ENCODE peak calls at places on chromosomes 11 and 22, in eight cellular contexts. W, Y, Q, U, M, R, V and T are unnamed samples. For H3K4me1, the result is how much of the 10 kb centered on the place peaks cover.

GRCh38 chr22:42519544-42520237 is at the start of gene RRP7A:
- DNase-seq in W (peak), Y (peak), Q (peak), U (peak), M (peak), R (no peak), V (peak), T (peak)

GRCh38 chr11:13868710-13869403 is 93.7 kb upstream of the SPON1 start:
- DNase-seq in W (no peak), Y (no peak), Q (no peak), U (no peak), M (no peak), R (peak), V (no peak), T (no peak)

GRCh38 chr22:26584010-26584409 is 5.9 kb downstream of the TPST2 start:
- DNase-seq in W (no peak), Y (no peak), Q (no peak), U (no peak), M (no peak), R (no peak), V (no peak), T (no peak)

GRCh38 chr11:4636962-4637661 is at the start of gene OR51D1:
- DNase-seq in W (peak), Y (no peak), Q (peak), U (peak), M (peak), R (peak), V (peak), T (peak)

GRCh38 chr11:121595717-121596156 is 143.0 kb upstream of the SORL1-AS1 start:
- DNase-seq in W (no peak), Y (peak), Q (no peak), U (no peak), M (peak), R (peak), V (peak), T (peak)

GRCh38 chr11:82945682-82946081 is 44.1 kb downstream of the DDIAS start:
- DNase-seq in W (no peak), Y (no peak), Q (no peak), U (no peak), M (no peak), R (no peak), V (no peak), T (no peak)

GRCh38 chr22:40193429-40194421 is 16.0 kb downstream of the TNRC6B start:
- DNase-seq in W (no peak), Y (no peak), Q (no peak), U (no peak), M (peak), R (no peak), V (peak), T (no peak)

GRCh38 chr11:6895010-6895409 is 2.7 kb upstream of the OR2D2 start:
- DNase-seq in W (no peak), Y (no peak), Q (no peak), U (no peak), M (no peak), R (no peak), V (no peak), T (no peak)

GRCh38 chr22:23260645-23261581 is 80.6 kb downstream of the BCR start:
- DNase-seq in W (no peak), Y (no peak), Q (no peak), U (no peak), M (no peak), R (no peak), V (no peak), T (no peak)

GRCh38 chr11:10450451-10451398 is 4.3 kb upstream of the AMPD3 start:
- DNase-seq in W (peak), Y (no peak), Q (peak), U (peak), M (peak), R (peak), V (no peak), T (no peak)

GRCh38 chr22:18954941-18955571 is 19.0 kb upstream of the PRODH start:
- DNase-seq in W (no peak), Y (no peak), Q (no peak), U (no peak), M (no peak), R (no peak), V (no peak), T (no peak)

GRCh38 chr22:39994046-39994565 is 648 bp upstream of the FAM83F start:
- DNase-seq in W (no peak), Y (no peak), Q (no peak), U (no peak), M (no peak), R (no peak), V (peak), T (no peak)

GRCh38 chr11:1767399-1768140 is 3.8 kb upstream of the CTSD start:
- DNase-seq in W (no peak), Y (no peak), Q (no peak), U (peak), M (no peak), R (no peak), V (no peak), T (no peak)
- H3K27ac ChIP-seq in W (no peak), Y (no peak), Q (no peak), U (no peak), M (peak), R (no peak), V (no peak), T (no peak)

GRCh38 chr11:3157381-3158130 is 7.6 kb downstream of the OSBPL5 start:
- DNase-seq in W (no peak), Y (no peak), Q (no peak), U (no peak), M (no peak), R (no peak), V (no peak), T (no peak)

GRCh38 chr11:3155691-3156258 is 9.3 kb downstream of the OSBPL5 start:
- DNase-seq in W (no peak), Y (no peak), Q (no peak), U (no peak), M (no peak), R (no peak), V (no peak), T (no peak)

GRCh38 chr11:3155216-3155615 is 9.9 kb downstream of the OSBPL5 start:
- DNase-seq in W (no peak), Y (no peak), Q (no peak), U (no peak), M (no peak), R (no peak), V (no peak), T (no peak)

GRCh38 chr11:3156661-3157311 is 8.3 kb downstream of the OSBPL5 start:
- DNase-seq in W (no peak), Y (no peak), Q (no peak), U (no peak), M (no peak), R (no peak), V (no peak), T (no peak)

DNA sequence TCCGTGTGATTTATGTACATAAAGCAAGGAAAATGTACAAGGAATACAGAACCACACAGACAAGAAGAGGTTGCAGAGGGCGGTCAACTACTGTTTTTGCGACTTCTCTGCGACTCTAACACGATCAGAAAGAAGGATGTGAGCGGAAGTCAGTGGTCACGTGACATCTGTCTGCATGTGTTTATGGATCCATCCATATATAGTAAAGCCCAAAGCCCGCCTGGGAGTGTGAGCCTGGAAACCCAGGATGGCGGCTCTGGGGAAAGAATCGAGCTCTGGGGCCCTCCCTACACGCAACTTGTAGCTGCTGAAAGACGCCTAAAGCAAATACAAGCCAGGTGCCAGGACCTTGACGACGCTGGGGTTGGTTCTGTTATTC is 8.8 kb downstream of the OSBPL5 start:
- DNase-seq in W (no peak), Y (no peak), Q (no peak), U (peak), M (no peak), R (no peak), V (no peak), T (no peak)
- H3K4me1 ChIP-seq in W (under half), Y (under half), Q (half or more), U (under half), M (under half), R (under half), V (half or more), T (under half)

GRCh38 chr11:64644348-64645242 is 53.6 kb downstream of the SLC22A12 start:
- DNase-seq in W (no peak), Y (no peak), Q (no peak), U (no peak), M (peak), R (no peak), V (no peak), T (no peak)
- TF ChIP-seq CTCF in W (no peak), Y (no peak), Q (no peak), U (no peak), M (no peak), R (peak), V (no peak), T (no peak)

GRCh38 chr11:27216268-27217149 is 146.5 kb downstream of the CCDC34 start:
- DNase-seq in W (peak), Y (no peak), Q (peak), U (peak), M (no peak), R (no peak), V (peak), T (peak)

GRCh38 chr11:27218498-27219038 is 144.4 kb downstream of the CCDC34 start:
- DNase-seq in W (no peak), Y (no peak), Q (no peak), U (no peak), M (no peak), R (no peak), V (peak), T (no peak)

GRCh38 chr11:27215471-27216267 is 147.3 kb downstream of the CCDC34 start:
- DNase-seq in W (no peak), Y (no peak), Q (peak), U (peak), M (no peak), R (no peak), V (no peak), T (no peak)

GRCh38 chr11:27217948-27218410 is 145.0 kb downstream of the CCDC34 start:
- DNase-seq in W (no peak), Y (no peak), Q (no peak), U (peak), M (no peak), R (no peak), V (peak), T (no peak)

DNA sequence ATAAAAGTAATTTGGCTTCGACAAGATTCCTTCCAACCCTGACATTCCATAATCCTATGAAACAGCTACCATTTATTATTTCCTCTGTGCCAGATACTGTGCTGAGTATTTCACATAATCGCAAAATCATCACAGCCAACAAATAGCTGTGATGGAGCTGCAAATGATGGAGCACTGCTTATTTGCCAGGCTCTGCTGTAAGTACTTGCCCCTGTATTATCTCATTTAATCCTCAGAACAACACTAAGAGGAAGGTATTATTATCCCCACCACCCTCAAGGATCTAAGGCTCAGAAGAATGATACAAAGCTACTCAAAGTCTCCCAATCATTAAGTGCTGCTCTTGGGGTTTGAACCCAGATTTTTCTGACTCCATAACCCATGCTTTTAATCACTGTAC is 145.5 kb downstream of the CCDC34 start:
- DNase-seq in W (no peak), Y (no peak), Q (no peak), U (no peak), M (no peak), R (no peak), V (no peak), T (no peak)
- H3K27ac ChIP-seq in W (no peak), Y (no peak), Q (peak), U (peak), M (no peak), R (no peak), V (no peak), T (peak)

DNA sequence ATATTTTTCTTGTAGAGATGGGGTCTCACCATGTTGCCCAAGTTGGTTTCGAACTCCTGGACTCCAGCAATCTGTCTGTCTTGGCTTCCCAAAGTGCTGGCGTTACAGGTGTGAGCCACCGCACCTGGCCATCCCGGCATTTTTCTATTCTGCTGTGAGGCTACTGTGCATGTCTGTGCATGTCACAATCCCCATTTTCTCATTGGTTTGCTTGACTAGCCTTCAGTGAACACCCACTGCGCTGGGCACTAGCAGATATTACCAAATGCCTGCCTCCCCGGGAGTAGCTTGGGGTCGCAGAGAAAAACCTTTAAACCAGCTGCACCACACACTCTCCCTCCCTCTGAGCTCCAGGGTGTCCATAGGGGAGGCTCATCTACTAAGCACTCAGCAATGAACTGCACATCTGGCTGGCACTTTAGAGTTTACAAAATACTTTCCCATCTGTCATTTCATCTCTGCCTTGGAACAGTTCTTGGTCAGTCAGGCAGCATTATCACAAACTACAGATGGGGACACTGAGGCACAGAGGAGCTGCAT is 4.9 kb downstream of the CSNK1E start:
- DNase-seq in W (no peak), Y (no peak), Q (no peak), U (no peak), M (no peak), R (no peak), V (peak), T (no peak)
- H3K4me1 ChIP-seq in W (under half), Y (under half), Q (half or more), U (under half), M (under half), R (under half), V (under half), T (under half)

GRCh38 chr22:27919943-27920755 is 1.1 kb upstream of the PITPNB start:
- DNase-seq in W (peak), Y (no peak), Q (peak), U (peak), M (peak), R (no peak), V (peak), T (peak)
- TF ChIP-seq CTCF in W (no peak), Y (no peak), Q (peak), U (no peak), M (no peak), R (no peak), V (peak), T (no peak)

DNA sequence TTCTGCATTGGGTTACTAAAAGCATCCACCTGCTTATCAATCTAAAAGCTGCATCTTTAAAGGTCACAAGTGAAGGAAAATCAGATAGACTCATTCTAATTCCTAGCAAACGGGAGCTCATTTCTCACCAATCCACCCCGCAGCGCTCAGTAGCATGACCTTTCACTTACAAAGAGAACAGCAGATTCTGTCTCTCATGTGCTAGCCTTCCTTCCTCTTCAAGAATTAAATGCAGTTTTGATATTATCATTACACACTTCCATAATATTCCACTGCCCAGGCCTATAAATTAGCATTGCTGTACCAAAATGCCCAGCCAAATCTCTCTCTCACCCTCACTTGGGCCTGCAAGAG is 212.8 kb downstream of the CADM1 start:
- DNase-seq in W (no peak), Y (no peak), Q (no peak), U (no peak), M (no peak), R (no peak), V (no peak), T (no peak)
- H3K27ac ChIP-seq in W (no peak), Y (no peak), Q (no peak), U (no peak), M (no peak), R (no peak), V (no peak), T (no peak)

DNA sequence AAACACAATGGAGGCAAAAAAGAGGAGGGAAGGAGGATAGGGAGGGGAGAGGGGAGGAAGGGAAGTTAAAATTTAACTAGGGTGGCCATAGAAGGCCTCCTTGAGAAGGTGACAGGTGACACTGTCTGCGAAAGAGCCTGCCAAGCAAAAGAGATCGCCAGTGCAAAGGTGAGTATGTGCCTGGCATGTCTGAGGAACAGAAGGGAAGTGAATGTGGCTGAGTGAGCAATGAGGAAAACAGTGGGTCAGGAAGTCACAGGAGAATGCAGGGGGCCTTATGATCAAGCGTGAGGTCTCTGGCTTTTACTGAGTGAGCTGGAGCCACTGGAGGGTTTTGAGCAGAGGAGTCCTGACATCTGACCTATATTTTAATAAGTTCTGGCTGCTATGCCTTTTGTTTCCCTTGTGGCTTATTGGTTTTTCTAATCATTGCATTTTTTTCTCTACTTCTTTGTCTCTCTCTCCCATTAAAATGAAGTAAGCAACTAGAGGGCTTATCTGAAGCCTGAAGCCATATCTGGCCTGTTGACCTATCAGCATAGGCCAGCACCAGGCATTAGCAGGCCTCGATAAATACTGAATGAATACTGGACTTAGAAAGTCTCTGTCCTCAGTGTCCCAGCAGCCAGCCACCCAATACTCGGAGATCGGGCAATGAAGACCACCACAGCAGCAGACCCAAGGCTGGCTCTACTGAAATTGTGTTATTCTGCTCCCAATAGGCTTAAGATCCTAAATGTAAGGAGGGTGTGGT is 5.6 kb downstream of the AP1B1 start:
- DNase-seq in W (peak), Y (no peak), Q (no peak), U (peak), M (no peak), R (no peak), V (no peak), T (no peak)
- H3K4me1 ChIP-seq in W (half or more), Y (under half), Q (under half), U (half or more), M (under half), R (under half), V (under half), T (under half)

GRCh38 chr11:123407124-123407995 is 22.7 kb upstream of the GRAMD1B start:
- DNase-seq in W (peak), Y (no peak), Q (peak), U (peak), M (peak), R (peak), V (peak), T (no peak)
- TF ChIP-seq CTCF in W (peak), Y (no peak), Q (peak), U (peak), M (peak), R (peak), V (peak), T (peak)